ENCODE peak calls at places on chromosome 12, in eight cellular contexts. H, L, Z, V, F, D, S and E are unnamed samples.

GRCh38 chr12:21337453-21337852 is 2.7 kb upstream of the SLCO1A2 start:
- DNase-seq in Z (no peak), D (no peak), F (no peak), S (no peak), V (no peak), H (no peak), L (no peak), E (no peak)

GRCh38 chr12:109702126-109702841 is 11.3 kb upstream of the FAM222A start:
- DNase-seq in Z (no peak), F (no peak), H (no peak), L (no peak), S (no peak), V (no peak), D (no peak), E (no peak)

GRCh38 chr12:46677749-46678148 is 148.0 kb downstream of the SLC38A4 start:
- DNase-seq in S (no peak), D (peak), V (peak), L (no peak), F (no peak), Z (no peak), H (peak), E (no peak)

GRCh38 chr12:104285740-104286537 is 17.6 kb upstream of the EID3 start:
- DNase-seq in H (peak), L (no peak), V (peak), F (no peak), D (peak), S (peak), Z (peak), E (no peak)

GRCh38 chr12:7666595-7666994 is 887 bp upstream of the APOBEC1 start:
- DNase-seq in F (no peak), L (no peak), V (no peak), S (no peak), Z (peak), H (no peak), D (no peak), E (no peak)

GRCh38 chr12:117408161-117408791 is 46.9 kb upstream of the NOS1 start:
- DNase-seq in S (no peak), L (no peak), V (peak), H (peak), D (no peak), F (no peak), Z (peak), E (no peak)

GRCh38 chr12:41709012-41709411 is 435.7 kb downstream of the GXYLT1 start:
- DNase-seq in Z (no peak), L (no peak), H (no peak), S (no peak), F (no peak), D (no peak), V (no peak), E (no peak)

GRCh38 chr12:13981296-13981962 is at the start of gene GRIN2B:
- DNase-seq in H (no peak), L (no peak), F (no peak), D (no peak), S (no peak), V (no peak), Z (peak), E (peak)

GRCh38 chr12:19190292-19191031 is 60.9 kb downstream of the PLEKHA5 start:
- DNase-seq in S (no peak), D (peak), V (peak), H (no peak), F (peak), Z (no peak), L (no peak), E (no peak)

GRCh38 chr12:124779161-124780141 is 84.2 kb downstream of the SCARB1 start:
- DNase-seq in D (no peak), H (no peak), F (no peak), S (peak), V (no peak), L (no peak), Z (no peak), E (no peak)

GRCh38 chr12:121792607-121793500 is 634 bp downstream of the RHOF start:
- DNase-seq in H (no peak), S (peak), V (no peak), Z (no peak), D (no peak), F (no peak), L (no peak), E (no peak)

GRCh38 chr12:68557011-68557715 is 53.5 kb upstream of the RAP1B start:
- DNase-seq in V (peak), L (no peak), S (no peak), H (no peak), D (peak), F (peak), Z (no peak), E (no peak)

GRCh38 chr12:30847259-30847658 is 79.3 kb upstream of the TSPAN11 start:
- DNase-seq in H (peak), Z (peak), V (peak), S (peak), F (peak), D (peak), L (peak), E (no peak)

GRCh38 chr12:33560653-33561208 is 121.1 kb upstream of the SYT10 start:
- DNase-seq in V (no peak), S (no peak), Z (no peak), D (no peak), H (peak), F (no peak), L (no peak), E (no peak)

GRCh38 chr12:121795029-121795977 is 1.8 kb upstream of the RHOF start:
- DNase-seq in S (peak), Z (peak), D (peak), L (no peak), H (peak), F (peak), V (peak), E (peak)

GRCh38 chr12:24839268-24839791 is 109.6 kb downstream of the BCAT1 start:
- DNase-seq in F (peak), V (no peak), S (peak), L (no peak), Z (no peak), H (no peak), D (peak), E (no peak)

GRCh38 chr12:123126294-123127144 is 24.4 kb downstream of the PITPNM2 start:
- DNase-seq in Z (no peak), S (no peak), V (peak), H (no peak), F (peak), L (peak), D (peak), E (no peak)

GRCh38 chr12:20444595-20445170 is 76.3 kb downstream of the PDE3A start:
- DNase-seq in H (no peak), Z (no peak), F (no peak), L (no peak), V (no peak), S (no peak), D (no peak), E (no peak)

GRCh38 chr12:70590051-70590450 is 47.2 kb downstream of the PTPRB start:
- DNase-seq in Z (peak), V (peak), S (peak), L (peak), D (peak), F (peak), H (peak), E (peak)

GRCh38 chr12:114864688-114865685 is 181.0 kb upstream of the TBX3 start:
- DNase-seq in Z (no peak), F (no peak), S (no peak), H (no peak), L (no peak), V (no peak), D (no peak), E (no peak)

GRCh38 chr12:91986084-91986483 is 159.6 kb downstream of the BTG1 start:
- DNase-seq in F (no peak), D (peak), S (no peak), L (no peak), H (peak), Z (peak), V (no peak), E (no peak)